ENCODE peak calls at places on chromosomes 6 and 20, in four cellular contexts. V, E, Q and A are unnamed samples.

GRCh38 chr6:137224890-137225198 is 5.7 kb upstream of the IFNGR1 start:
- DNase-seq in E (no peak), Q (peak), V (no peak), A (no peak)

GRCh38 chr20:51749674-51750036 is 18.5 kb downstream of the ATP9A start:
- DNase-seq in E (no peak), Q (no peak), V (no peak), A (no peak)

GRCh38 chr20:61387204-61387958 is 135.3 kb downstream of the CDH4 start:
- DNase-seq in V (peak), Q (no peak), E (no peak), A (peak)

GRCh38 chr6:12071064-12071615 is 59.0 kb downstream of the HIVEP1 start:
- DNase-seq in V (no peak), E (no peak), Q (no peak), A (no peak)

GRCh38 chr6:170236131-170236851 is 54.6 kb downstream of the DLL1 start:
- DNase-seq in V (no peak), Q (no peak), E (no peak), A (no peak)

GRCh38 chr6:129485746-129486145 is 224.2 kb downstream of the ARHGAP18 start:
- DNase-seq in V (no peak), E (no peak), Q (no peak), A (no peak)

GRCh38 chr6:19472850-19473249 is 364.3 kb upstream of the ID4 start:
- DNase-seq in E (no peak), V (no peak), Q (no peak), A (peak)

GRCh38 chr20:57179265-57179664 is 87.2 kb downstream of the BMP7 start:
- DNase-seq in Q (no peak), E (no peak), V (no peak), A (no peak)

GRCh38 chr20:39289831-39290230 is 327.7 kb downstream of the DHX35 start:
- DNase-seq in V (no peak), Q (no peak), E (no peak), A (no peak)

GRCh38 chr20:32278199-32278643 is 770 bp downstream of the KIF3B start:
- DNase-seq in E (no peak), Q (peak), V (no peak), A (no peak)

GRCh38 chr6:36848658-36849441 is 9.6 kb upstream of the CPNE5 start:
- DNase-seq in Q (no peak), V (no peak), E (peak), A (peak)

DNA sequence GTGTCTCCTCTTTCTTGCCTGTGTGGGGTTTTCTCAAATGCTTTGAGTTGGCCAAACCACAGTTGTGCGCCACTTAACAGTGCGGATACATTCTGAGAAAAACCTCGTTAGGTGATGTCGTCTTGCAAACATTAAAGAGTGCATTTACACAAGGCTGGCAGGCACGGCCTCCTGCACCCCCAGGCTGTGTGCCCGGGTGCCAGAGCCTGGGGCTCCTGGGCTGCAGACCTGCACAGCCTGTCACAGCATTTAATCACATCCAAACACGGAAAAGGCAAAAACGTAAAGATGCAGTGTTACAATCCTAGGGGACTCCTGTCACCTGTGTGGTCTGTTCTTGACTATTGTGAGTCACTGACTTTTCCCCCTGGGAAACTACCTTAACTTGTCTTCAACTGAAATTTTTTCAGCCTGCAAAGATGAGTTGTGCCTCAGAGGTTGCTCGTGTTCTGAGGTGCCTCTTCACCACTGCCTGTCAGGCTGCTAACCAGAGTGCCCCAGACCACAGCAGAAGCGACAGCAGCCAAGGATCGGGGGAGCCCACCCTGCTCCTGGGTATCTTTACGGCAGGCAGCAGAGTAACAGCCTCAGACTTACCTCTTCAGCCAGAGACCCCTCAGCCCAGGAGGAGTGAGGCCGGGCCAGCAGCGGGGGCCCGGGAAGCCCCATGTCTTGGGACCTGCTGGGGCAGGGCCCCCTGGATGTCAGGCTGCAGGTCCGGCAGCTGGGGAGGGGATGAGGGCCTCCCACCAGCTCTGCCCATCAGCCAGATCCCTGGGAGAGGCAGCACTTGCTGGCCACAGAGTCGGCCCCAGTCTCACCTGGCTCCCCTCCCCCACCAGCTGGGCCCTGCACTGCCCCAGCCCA is 683 bp upstream of the C20orf204 start:
- DNase-seq in E (no peak), V (no peak), Q (peak), A (no peak)
- TF ChIP-seq ESRRA in E (no peak), V (no peak), Q (no peak), A (no peak)

GRCh38 chr6:7152467-7152866 is 44.7 kb downstream of the RREB1 start:
- DNase-seq in E (no peak), V (no peak), Q (no peak), A (no peak)

GRCh38 chr6:7155871-7156579 is 48.3 kb downstream of the RREB1 start:
- DNase-seq in E (no peak), Q (peak), V (no peak), A (no peak)

GRCh38 chr6:7156666-7157278 is 49.0 kb downstream of the RREB1 start:
- DNase-seq in V (no peak), E (no peak), Q (no peak), A (no peak)

GRCh38 chr6:7153807-7154206 is 46.0 kb downstream of the RREB1 start:
- DNase-seq in V (no peak), Q (no peak), E (no peak), A (peak)

GRCh38 chr6:7154341-7155139 is 46.8 kb downstream of the RREB1 start:
- DNase-seq in Q (peak), V (no peak), E (no peak), A (no peak)
- H3K27ac ChIP-seq in Q (peak), V (no peak), E (no peak), A (no peak)

GRCh38 chr20:8473459-8473858 is 341.4 kb downstream of the PLCB1 start:
- DNase-seq in E (no peak), Q (no peak), V (no peak), A (no peak)
- TF ChIP-seq ESRRA in E (no peak), Q (no peak), V (no peak), A (no peak)

GRCh38 chr20:21511850-21512633 is 1.8 kb downstream of the NKX2-2 start:
- DNase-seq in V (no peak), E (no peak), Q (no peak), A (no peak)
- H3K27ac ChIP-seq in V (no peak), E (no peak), Q (no peak), A (no peak)

GRCh38 chr20:34643919-34644318 is 33.0 kb downstream of the PIGU start:
- DNase-seq in E (no peak), Q (no peak), V (no peak), A (no peak)
- TF ChIP-seq ESRRA in E (no peak), Q (no peak), V (no peak), A (no peak)

DNA sequence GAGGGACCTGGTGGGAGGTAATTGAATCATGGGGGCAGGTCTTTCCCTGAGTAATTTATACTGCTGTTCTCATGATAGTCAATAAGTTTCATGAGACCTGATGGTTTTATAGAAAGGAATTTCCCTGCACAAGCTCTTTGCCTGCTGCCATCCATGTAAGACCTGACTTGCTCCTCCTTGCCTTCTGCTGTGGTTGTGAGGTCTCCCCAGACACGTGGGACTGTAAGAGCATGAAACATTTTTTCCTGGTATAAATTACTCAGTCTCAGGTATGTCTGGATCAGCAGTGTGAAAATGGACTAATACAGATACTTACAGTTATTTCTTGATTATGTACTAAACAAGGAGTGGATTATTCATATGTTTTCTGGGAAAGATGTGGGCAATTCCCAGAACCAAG is 1.9 kb upstream of the TRIM38 start:
- DNase-seq in E (no peak), Q (no peak), V (no peak), A (no peak)
- H3K27ac ChIP-seq in E (no peak), Q (no peak), V (no peak), A (no peak)

GRCh38 chr20:47257256-47257655 is 99.2 kb downstream of the ZMYND8 start:
- DNase-seq in V (no peak), E (no peak), Q (no peak), A (no peak)

GRCh38 chr20:47253860-47254259 is 102.6 kb downstream of the ZMYND8 start:
- DNase-seq in V (no peak), Q (no peak), E (no peak), A (peak)

GRCh38 chr20:47257771-47258170 is 98.7 kb downstream of the ZMYND8 start:
- DNase-seq in E (no peak), V (no peak), Q (no peak), A (no peak)

GRCh38 chr20:47258745-47259695 is 97.5 kb downstream of the ZMYND8 start:
- DNase-seq in V (no peak), E (no peak), Q (peak), A (no peak)

GRCh38 chr20:47256665-47257236 is 99.7 kb downstream of the ZMYND8 start:
- DNase-seq in Q (no peak), E (no peak), V (no peak), A (no peak)
- TF ChIP-seq ESRRA in Q (no peak), E (no peak), V (no peak), A (no peak)

GRCh38 chr6:93792751-93793150 is 373.4 kb upstream of the EPHA7 start:
- DNase-seq in V (no peak), E (no peak), Q (no peak), A (no peak)
- H3K27ac ChIP-seq in V (no peak), E (no peak), Q (no peak), A (no peak)

GRCh38 chr6:35240838-35241801 is 18.4 kb upstream of the ZNF76 start:
- DNase-seq in Q (no peak), V (peak), E (peak), A (peak)
- TF ChIP-seq ESRRA in Q (no peak), V (no peak), E (no peak), A (no peak)